ENCODE peak calls at places on chromosomes 11 and 22, in ten cellular contexts. B is progenitor cell of endocrine pancreas; K is nephron progenitor cell; O is heart right ventricle; I is foreskin melanocyte; S is right atrium auricular region; D is stimulated activated CD8-positive, alpha-beta memory T cell treated with anti-CD3 and anti-CD28 coated beads, Interleukin-15, amount 100 ng/mL, for 4 hours; X is RWPE1; Y is left colon; F is transverse colon. Z is an unnamed sample.

GRCh38 chr11:107493117-107493516 is 35.5 kb upstream of the CWF19L2 start:
- DNase-seq in K (no peak), I (no peak), Y (no peak), D (no peak), S (no peak), X (peak), F (no peak), B (no peak), O (no peak), Z (no peak)

GRCh38 chr22:30314918-30315317 is 11.8 kb downstream of the TBC1D10A start:
- DNase-seq in K (no peak), F (no peak), I (no peak), B (no peak), X (no peak), Y (no peak), O (no peak), S (no peak), D (peak), Z (no peak)

GRCh38 chr11:6568191-6568918 is 35.1 kb downstream of the RRP8 start:
- DNase-seq in Y (no peak), I (no peak), D (no peak), S (no peak), X (peak), F (no peak), O (peak), B (no peak), K (no peak), Z (no peak)

GRCh38 chr11:2213384-2213842 is 41.8 kb upstream of the TH start:
- DNase-seq in K (no peak), S (peak), B (no peak), O (peak), Y (peak), D (no peak), X (no peak), F (no peak), I (no peak), Z (peak)

GRCh38 chr11:69617220-69617619 is 23.7 kb upstream of the CCND1 start:
- DNase-seq in K (no peak), O (no peak), Y (no peak), F (no peak), D (no peak), S (no peak), I (no peak), X (no peak), B (no peak), Z (no peak)

GRCh38 chr11:57615308-57615707 is 17.8 kb downstream of the SERPING1 start:
- DNase-seq in K (no peak), Y (no peak), O (no peak), F (no peak), D (no peak), I (no peak), B (no peak), S (no peak), X (no peak), Z (no peak)

GRCh38 chr22:42621505-42622002 is 6.9 kb upstream of the POLDIP3 start:
- DNase-seq in O (peak), B (peak), F (peak), Y (peak), S (peak), D (no peak), K (peak), I (no peak), X (peak), Z (peak)

GRCh38 chr11:57205046-57205671 is 23.4 kb downstream of the LRRC55 start:
- DNase-seq in O (no peak), S (no peak), X (no peak), K (no peak), F (no peak), B (no peak), D (no peak), Y (no peak), I (peak), Z (no peak)

GRCh38 chr11:123798513-123799252 is 7.5 kb downstream of the OR6M1 start:
- DNase-seq in K (no peak), F (no peak), Y (no peak), D (no peak), I (no peak), S (no peak), O (no peak), B (no peak), X (no peak), Z (no peak)

GRCh38 chr22:23834830-23835772 is 3.7 kb downstream of the DERL3 start:
- DNase-seq in O (peak), X (no peak), Y (no peak), S (no peak), F (peak), K (no peak), D (no peak), B (no peak), I (no peak), Z (no peak)

GRCh38 chr22:41021039-41021654 is 70.0 kb downstream of the RBX1 start:
- DNase-seq in K (peak), O (no peak), I (no peak), D (no peak), F (peak), Y (peak), S (no peak), X (peak), B (no peak), Z (no peak)

GRCh38 chr22:27993774-27994350 is 74.8 kb upstream of the PITPNB start:
- DNase-seq in F (peak), S (no peak), Y (no peak), I (no peak), B (no peak), O (no peak), K (no peak), X (no peak), D (no peak), Z (no peak)

GRCh38 chr11:121930004-121930965 is 185.7 kb downstream of the BLID start:
- DNase-seq in Y (no peak), D (no peak), F (no peak), O (no peak), S (no peak), K (peak), B (no peak), X (no peak), I (no peak), Z (no peak)

GRCh38 chr11:17542249-17542648 is 2.0 kb downstream of the USH1C start:
- DNase-seq in F (peak), K (no peak), S (no peak), B (no peak), O (no peak), Y (peak), D (no peak), X (no peak), I (no peak), Z (no peak)

GRCh38 chr22:23386245-23386631 is 193.9 kb downstream of the IGLL1 start:
- DNase-seq in O (no peak), D (no peak), Y (no peak), I (no peak), K (no peak), X (no peak), B (no peak), F (no peak), S (no peak), Z (no peak)

GRCh38 chr11:99069831-99070444 is 49.2 kb downstream of the CNTN5 start:
- DNase-seq in S (no peak), K (peak), I (no peak), F (peak), O (no peak), Y (no peak), D (no peak), X (no peak), B (peak), Z (peak)

GRCh38 chr11:85590848-85591483 is 36.2 kb downstream of the DLG2 start:
- DNase-seq in F (no peak), X (peak), K (no peak), S (no peak), B (no peak), D (no peak), O (no peak), I (peak), Y (no peak), Z (no peak)

GRCh38 chr11:110295086-110295485 is 1.3 kb downstream of the RDX start:
- DNase-seq in X (no peak), O (no peak), K (no peak), B (no peak), S (no peak), D (no peak), F (no peak), I (peak), Y (no peak), Z (no peak)

GRCh38 chr22:37933711-37934376 is 19.6 kb downstream of the C22orf23 start:
- DNase-seq in B (peak), F (peak), O (peak), K (peak), S (peak), I (peak), X (peak), D (peak), Y (peak), Z (peak)

GRCh38 chr11:18313985-18314763 is 7.8 kb downstream of the HPS5 start:
- DNase-seq in F (no peak), S (no peak), K (no peak), O (no peak), D (no peak), X (no peak), Y (no peak), I (no peak), B (no peak), Z (no peak)

GRCh38 chr11:35852056-35852455 is 91.8 kb upstream of the LDLRAD3 start:
- DNase-seq in O (peak), D (no peak), X (no peak), K (no peak), F (peak), B (no peak), Y (no peak), I (no peak), S (no peak), Z (no peak)

GRCh38 chr11:24866743-24867142 is 369.9 kb downstream of the LUZP2 start:
- DNase-seq in Y (no peak), S (no peak), F (no peak), X (no peak), I (no peak), K (no peak), D (no peak), B (no peak), O (no peak), Z (no peak)

GRCh38 chr22:37768273-37768672 is 39.5 kb upstream of the GCAT start:
- DNase-seq in Y (no peak), I (no peak), X (no peak), B (no peak), F (no peak), S (no peak), K (no peak), O (no peak), D (no peak), Z (no peak)

GRCh38 chr11:32081129-32081641 is 9.7 kb upstream of the RCN1 start:
- DNase-seq in Y (no peak), I (peak), B (no peak), X (no peak), K (peak), D (no peak), F (no peak), O (no peak), S (no peak), Z (no peak)

GRCh38 chr11:45278721-45279120 is 7.4 kb downstream of the SYT13 start:
- DNase-seq in K (no peak), X (no peak), B (no peak), F (no peak), S (no peak), Y (no peak), O (no peak), I (no peak), D (no peak), Z (no peak)

GRCh38 chr11:57248780-57249383 is 11.8 kb upstream of the APLNR start:
- DNase-seq in I (peak), B (peak), D (no peak), S (peak), F (peak), O (peak), Y (peak), K (peak), X (peak), Z (peak)

GRCh38 chr11:119126675-119127268 is 5.4 kb downstream of the HINFP start:
- DNase-seq in B (no peak), I (no peak), Y (no peak), D (no peak), X (no peak), K (no peak), F (no peak), O (no peak), S (no peak), Z (no peak)

GRCh38 chr22:42919199-42919598 is 62.1 kb upstream of the ARFGAP3 start:
- DNase-seq in F (no peak), S (no peak), Y (no peak), K (no peak), D (no peak), O (no peak), I (no peak), X (peak), B (no peak), Z (no peak)

GRCh38 chr11:118691926-118692830 is 12.7 kb upstream of the TREH start:
- DNase-seq in D (peak), I (no peak), B (no peak), F (peak), K (no peak), S (no peak), O (no peak), Y (no peak), X (peak), Z (no peak)

GRCh38 chr11:114890076-114890475 is 211.7 kb downstream of the NXPE2 start:
- DNase-seq in S (no peak), Y (no peak), O (no peak), F (no peak), D (no peak), X (no peak), B (no peak), I (no peak), K (no peak), Z (no peak)

GRCh38 chr11:33376331-33377099 is 119.3 kb downstream of the HIPK3 start:
- DNase-seq in X (peak), K (peak), Y (no peak), S (no peak), O (no peak), B (peak), F (no peak), D (no peak), I (no peak), Z (peak)

GRCh38 chr11:134531331-134532135 is 119.5 kb upstream of the B3GAT1 start:
- DNase-seq in X (no peak), O (peak), B (no peak), S (peak), F (no peak), K (no peak), Y (peak), D (no peak), I (no peak), Z (peak)

GRCh38 chr11:120513436-120514315 is 2.1 kb downstream of the GRIK4 start:
- DNase-seq in B (no peak), K (no peak), Y (peak), X (no peak), S (no peak), D (no peak), F (no peak), O (no peak), I (no peak), Z (no peak)

GRCh38 chr11:33734441-33735165 is 1.6 kb downstream of the CD59 start:
- DNase-seq in Y (peak), B (no peak), I (peak), X (no peak), S (no peak), D (no peak), F (peak), O (no peak), K (no peak), Z (no peak)

GRCh38 chr11:57216463-57216862 is 20.6 kb downstream of the APLNR start:
- DNase-seq in Y (no peak), S (no peak), O (no peak), X (no peak), F (no peak), I (no peak), K (no peak), D (no peak), B (no peak), Z (no peak)

GRCh38 chr22:38569181-38569971 is 607 bp downstream of the DMC1 start:
- DNase-seq in B (no peak), K (peak), F (peak), I (no peak), Y (no peak), X (peak), S (no peak), O (no peak), D (no peak), Z (no peak)

Z was measured in ecto neural progenitor cell.